ENCODE peak calls at places on chromosomes 4 and X, in nine cellular contexts. B, E, M, I, C, F, L, K and P are unnamed samples.

GRCh38 chrX:25296850-25297249 is 281.1 kb upstream of the ARX start:
- DNase-seq in E (no peak), C (no peak), K (no peak), F (no peak), M (no peak), L (no peak), B (no peak), I (no peak), P (no peak)

GRCh38 chr4:45100936-45101818 is 374.8 kb upstream of the GNPDA2 start:
- DNase-seq in M (no peak), L (no peak), C (no peak), E (no peak), F (no peak), K (no peak), B (no peak), I (no peak), P (no peak)

GRCh38 chr4:73213917-73214663 is 44.5 kb downstream of the ANKRD17 start:
- DNase-seq in B (no peak), L (no peak), M (no peak), F (no peak), K (no peak), E (no peak), C (no peak), I (peak; percentile 65), P (no peak)

GRCh38 chrX:126770179-126770578 is 49.4 kb upstream of the PRR32 start:
- DNase-seq in I (no peak), M (peak; percentile 12), C (peak; percentile 17), F (no peak), B (no peak), E (no peak), K (no peak), L (no peak), P (no peak)

GRCh38 chr4:17517664-17518063 is 2.7 kb downstream of the CLRN2 start:
- DNase-seq in C (no peak), L (no peak), F (no peak), M (no peak), B (no peak), I (no peak), K (no peak), E (no peak), P (no peak)

GRCh38 chr4:177554966-177555574 is 112.8 kb upstream of the AGA start:
- DNase-seq in K (no peak), I (peak; percentile 53), F (no peak), E (peak; percentile 50), L (no peak), M (peak; percentile 49), C (peak; percentile 49), B (no peak), P (peak; percentile 39)

GRCh38 chr4:4985844-4986243 is 33.4 kb downstream of the CYTL1 start:
- DNase-seq in L (no peak), K (no peak), F (no peak), C (peak; percentile 17), E (no peak), M (no peak), B (no peak), I (peak; percentile 16), P (no peak)

GRCh38 chr4:61716437-61716836 is 516.3 kb downstream of the ADGRL3 start:
- DNase-seq in M (no peak), B (no peak), C (no peak), K (no peak), I (no peak), L (no peak), F (no peak), E (no peak), P (no peak)

GRCh38 chrX:125289209-125289608 is 30.5 kb upstream of the TEX13C start:
- DNase-seq in E (no peak), C (no peak), B (no peak), K (no peak), M (no peak), L (no peak), I (no peak), F (no peak), P (no peak)

GRCh38 chr4:79241846-79242245 is 84.0 kb downstream of the NAA11 start:
- DNase-seq in B (no peak), I (peak; percentile 34), F (no peak), M (no peak), C (no peak), L (no peak), K (no peak), E (no peak), P (no peak)

GRCh38 chr4:14254252-14254651 is 626.7 kb upstream of the BOD1L1 start:
- DNase-seq in B (no peak), E (peak; percentile 60), C (peak; percentile 61), K (peak; percentile 23), I (peak; percentile 41), M (peak; percentile 30), L (no peak), F (peak; percentile 30), P (peak; percentile 34)

GRCh38 chr4:4574792-4575191 is 32.9 kb upstream of the STX18 start:
- DNase-seq in M (peak; percentile 46), B (no peak), L (peak; percentile 90), K (no peak), C (no peak), E (peak; percentile 51), I (peak; percentile 87), F (peak; percentile 38), P (peak; percentile 29)

GRCh38 chr4:139556071-139556734 is at the start of gene SETD7:
- DNase-seq in C (peak; percentile 53), K (peak; percentile 66), I (peak; percentile 86), L (peak; percentile 34), M (peak; percentile 51), F (peak; percentile 76), E (peak; percentile 86), B (peak; percentile 88), P (peak; percentile 67)

GRCh38 chr4:26124753-26125236 is 196.0 kb upstream of the RBPJ start:
- DNase-seq in B (no peak), F (no peak), I (no peak), L (no peak), M (no peak), K (no peak), C (no peak), E (no peak), P (no peak)

GRCh38 chr4:169612869-169613859 is 781 bp upstream of the NEK1 start:
- DNase-seq in I (peak; percentile 82), C (peak; percentile 77), M (peak; percentile 64), L (peak; percentile 45), K (peak; percentile 52), E (peak; percentile 81), F (peak; percentile 71), B (peak; percentile 69), P (peak; percentile 70)

GRCh38 chr4:80202190-80202711 is 4.9 kb downstream of the PRDM8 start:
- DNase-seq in I (peak; percentile 80), E (peak; percentile 94), K (peak; percentile 84), M (peak; percentile 77), F (peak; percentile 85), B (peak; percentile 89), L (no peak), C (peak; percentile 93), P (peak; percentile 90)

DNA sequence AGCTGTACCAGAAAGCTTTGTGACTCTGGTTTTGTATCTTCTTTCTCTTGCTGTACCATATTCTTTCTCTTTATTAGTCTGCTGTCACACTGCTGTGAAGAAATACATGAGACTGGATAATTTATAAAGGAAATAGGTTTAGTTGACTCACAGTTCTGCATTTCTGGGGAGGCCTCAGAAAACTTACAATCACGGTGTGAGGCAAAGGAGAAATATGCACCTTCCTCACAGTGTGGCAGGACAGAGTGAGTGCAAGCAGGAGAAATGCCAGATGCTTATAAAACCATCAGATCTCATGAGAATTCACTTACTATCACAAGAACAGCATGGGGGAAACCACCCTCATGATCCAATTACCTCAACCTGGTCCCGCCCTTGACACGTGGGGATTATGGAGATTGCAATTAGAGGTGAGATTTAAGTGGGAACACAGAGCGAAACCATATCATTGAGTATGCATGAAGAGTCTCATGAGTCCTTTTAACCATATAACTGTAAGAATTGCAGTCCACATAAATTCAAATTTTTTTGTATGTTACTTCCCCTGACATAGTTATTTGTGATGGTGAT is 67.4 kb upstream of the INPP4B start:
- DNase-seq in E (no peak), B (no peak), C (no peak), L (peak; percentile 10), I (no peak), M (no peak), K (no peak), F (no peak), P (no peak)
- TF ChIP-seq CTCF in E (no peak), B (no peak), C (no peak), L (no peak), I (no peak), M (no peak), K (no peak), F (no peak), P (no peak)

DNA sequence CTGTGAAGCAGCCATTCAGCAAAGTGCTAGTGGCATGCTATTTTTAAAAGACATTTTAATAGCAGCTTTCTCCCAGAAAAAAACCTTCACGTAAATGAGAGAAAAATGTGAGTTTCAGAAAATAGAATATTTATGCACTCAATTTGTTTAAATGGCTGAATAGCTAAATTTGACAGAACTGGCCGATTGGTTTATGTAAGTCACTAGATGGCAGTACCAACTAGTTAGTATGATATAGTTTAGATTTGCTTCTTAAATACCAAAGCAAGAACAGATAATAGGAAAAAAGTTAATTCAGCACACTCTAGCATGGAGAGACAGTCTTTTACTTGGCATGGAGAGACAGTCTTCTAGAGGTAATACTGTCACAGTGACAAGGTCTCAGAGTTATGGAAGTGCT is 250.1 kb downstream of the SNCA start:
- DNase-seq in C (no peak), M (no peak), I (peak; percentile 35), L (peak; percentile 5), F (no peak), E (no peak), B (no peak), K (no peak), P (no peak)
- TF ChIP-seq CTCF in C (no peak), M (peak; percentile 48), I (peak; percentile 8), L (peak; percentile 20), F (no peak), E (peak; percentile 14), B (no peak), K (no peak), P (no peak)

DNA sequence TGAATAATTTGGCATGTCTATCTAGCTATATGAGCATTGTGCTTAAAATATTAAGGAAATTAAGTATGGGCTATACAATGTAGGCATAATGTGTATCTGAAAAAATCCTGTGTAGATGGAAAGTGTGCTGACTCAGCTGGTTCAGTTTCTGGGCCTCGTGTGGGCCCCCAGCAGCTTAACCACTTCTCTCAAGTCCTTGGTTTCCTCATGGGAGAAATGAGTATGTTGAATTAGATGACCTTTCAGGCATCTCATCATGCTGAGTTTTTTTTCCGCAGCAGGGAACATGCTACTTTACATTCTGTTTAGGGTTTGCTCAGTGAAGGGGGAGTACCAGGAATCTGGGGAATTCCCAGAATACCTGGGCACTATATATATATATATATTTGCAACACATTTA is 30.5 kb downstream of the RHOH start:
- DNase-seq in L (no peak), K (no peak), I (no peak), B (no peak), C (no peak), M (no peak), E (no peak), F (no peak), P (no peak)
- TF ChIP-seq CTCF in L (no peak), K (no peak), I (no peak), B (no peak), C (no peak), M (no peak), E (no peak), F (no peak), P (no peak)

DNA sequence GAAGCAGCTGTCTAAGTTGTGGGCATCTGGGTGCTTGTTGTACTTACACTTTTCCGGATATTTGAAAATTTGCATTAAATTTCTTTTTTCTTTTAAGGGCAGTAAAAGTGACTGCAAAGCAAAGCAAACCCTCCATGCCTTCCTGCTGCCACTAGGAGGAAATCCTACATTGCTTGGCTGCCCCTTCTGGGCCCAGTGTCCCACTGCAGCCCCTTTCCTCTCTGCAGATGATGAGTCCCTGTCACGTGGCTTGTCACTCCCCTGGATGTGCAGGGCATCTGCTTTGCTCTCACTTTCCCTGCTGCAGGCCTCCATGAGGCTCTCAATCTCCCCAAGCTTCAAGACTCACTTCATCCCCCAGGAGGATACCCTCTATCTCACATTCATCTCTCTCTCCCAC is 12.7 kb downstream of the TSR2 start:
- DNase-seq in B (no peak), C (peak; percentile 23), I (peak; percentile 17), K (no peak), L (no peak), F (no peak), M (peak; percentile 2), E (no peak), P (peak; percentile 19)
- TF ChIP-seq CTCF in B (no peak), C (peak; percentile 14), I (peak; percentile 22), K (no peak), L (peak; percentile 30), F (no peak), M (peak; percentile 50), E (peak; percentile 68), P (no peak)